ENCODE peak calls at places on chromosome 2, in ten cellular contexts. C, T, S, Q, Z, W, J, M, K and V are unnamed samples.

GRCh38 chr2:219689676-219690628 is 62.5 kb downstream of the SLC4A3 start:
- DNase-seq in C (no peak), T (no peak), S (peak), Q (peak), Z (peak), W (peak), J (no peak), M (peak), K (no peak), V (no peak)

GRCh38 chr2:176643711-176644110 is 374.5 kb downstream of the MTX2 start:
- DNase-seq in C (no peak), T (no peak), S (peak), Q (no peak), Z (peak), W (peak), J (no peak), M (no peak), K (no peak), V (no peak)

GRCh38 chr2:218981390-218982311 is 3.3 kb downstream of the FEV start:
- DNase-seq in C (no peak), T (no peak), S (peak), Q (no peak), Z (no peak), W (peak), J (peak), M (peak), K (no peak), V (peak)

GRCh38 chr2:213246665-213247281 is 37.5 kb upstream of the SPAG16 start:
- DNase-seq in C (no peak), T (no peak), S (no peak), Q (no peak), Z (peak), W (peak), J (no peak), M (peak), K (no peak), V (no peak)

GRCh38 chr2:238895361-238895882 is 47.5 kb downstream of the TWIST2 start:
- DNase-seq in C (no peak), T (no peak), S (no peak), Q (no peak), Z (no peak), W (no peak), J (no peak), M (no peak), K (no peak), V (no peak)

GRCh38 chr2:224816816-224817215 is 100.7 kb upstream of the CCDC195 start:
- DNase-seq in C (no peak), T (no peak), S (no peak), Q (no peak), Z (no peak), W (no peak), J (no peak), M (no peak), K (no peak), V (no peak)

GRCh38 chr2:43144265-43144664 is 82.1 kb downstream of the ZFP36L2 start:
- DNase-seq in C (no peak), T (no peak), S (no peak), Q (no peak), Z (no peak), W (peak), J (no peak), M (no peak), K (no peak), V (no peak)

GRCh38 chr2:130380096-130380934 is 24.5 kb downstream of the PTPN18 start:
- DNase-seq in C (no peak), T (no peak), S (no peak), Q (no peak), Z (no peak), W (peak), J (no peak), M (no peak), K (no peak), V (no peak)

GRCh38 chr2:44819061-44819460 is 122.4 kb upstream of the SIX3 start:
- DNase-seq in C (no peak), T (no peak), S (no peak), Q (no peak), Z (no peak), W (no peak), J (no peak), M (no peak), K (no peak), V (no peak)

GRCh38 chr2:202353430-202353829 is 22.7 kb upstream of the BMPR2 start:
- DNase-seq in C (no peak), T (no peak), S (no peak), Q (no peak), Z (no peak), W (no peak), J (no peak), M (no peak), K (no peak), V (no peak)

GRCh38 chr2:206435738-206436137 is 7.6 kb upstream of the ADAM23 start:
- DNase-seq in C (no peak), T (no peak), S (no peak), Q (no peak), Z (no peak), W (no peak), J (no peak), M (no peak), K (no peak), V (no peak)

GRCh38 chr2:53129851-53130250 is 637.8 kb upstream of the CHAC2 start:
- DNase-seq in C (peak), T (no peak), S (no peak), Q (no peak), Z (no peak), W (peak), J (no peak), M (no peak), K (no peak), V (no peak)

GRCh38 chr2:174350018-174350417 is 15.3 kb downstream of the SP9 start:
- DNase-seq in C (no peak), T (no peak), S (no peak), Q (no peak), Z (no peak), W (peak), J (no peak), M (no peak), K (no peak), V (no peak)

GRCh38 chr2:112541315-112542122 is 746 bp upstream of the POLR1B start:
- DNase-seq in C (no peak), T (peak), S (peak), Q (peak), Z (no peak), W (peak), J (peak), M (peak), K (peak), V (no peak)

GRCh38 chr2:110925479-110925878 is 193.1 kb downstream of the ACOXL start:
- DNase-seq in C (no peak), T (no peak), S (no peak), Q (no peak), Z (no peak), W (no peak), J (no peak), M (no peak), K (no peak), V (no peak)

GRCh38 chr2:131535526-131535925 is 7.8 kb downstream of the CCDC74A start:
- DNase-seq in C (no peak), T (no peak), S (no peak), Q (no peak), Z (no peak), W (no peak), J (no peak), M (no peak), K (no peak), V (no peak)

GRCh38 chr2:183950673-183951072 is 647.7 kb upstream of the ZNF804A start:
- DNase-seq in C (no peak), T (no peak), S (no peak), Q (no peak), Z (no peak), W (no peak), J (no peak), M (no peak), K (no peak), V (no peak)

GRCh38 chr2:226487573-226487972 is 312.0 kb downstream of the IRS1 start:
- DNase-seq in C (no peak), T (no peak), S (no peak), Q (no peak), Z (no peak), W (no peak), J (no peak), M (no peak), K (no peak), V (no peak)

GRCh38 chr2:25851740-25852503 is 26.4 kb downstream of the ASXL2 start:
- DNase-seq in C (peak), T (no peak), S (no peak), Q (peak), Z (peak), W (peak), J (no peak), M (no peak), K (peak), V (no peak)

GRCh38 chr2:203328735-203329549 is 748 bp downstream of the ABI2 start:
- DNase-seq in C (no peak), T (peak), S (peak), Q (peak), Z (peak), W (peak), J (peak), M (peak), K (peak), V (peak)

GRCh38 chr2:44933434-44933951 is 8.0 kb upstream of the SIX3 start:
- DNase-seq in C (no peak), T (no peak), S (no peak), Q (no peak), Z (no peak), W (no peak), J (no peak), M (no peak), K (no peak), V (no peak)

GRCh38 chr2:130251865-130252620 is 53.8 kb upstream of the TUBA3E start:
- DNase-seq in C (no peak), T (no peak), S (peak), Q (no peak), Z (no peak), W (no peak), J (no peak), M (no peak), K (no peak), V (no peak)

GRCh38 chr2:16189019-16189850 is 248.9 kb downstream of the MYCN start:
- DNase-seq in C (no peak), T (no peak), S (no peak), Q (no peak), Z (no peak), W (no peak), J (no peak), M (no peak), K (no peak), V (no peak)

GRCh38 chr2:3581367-3582262 is 6.6 kb downstream of the RPS7 start:
- DNase-seq in C (no peak), T (no peak), S (no peak), Q (no peak), Z (no peak), W (no peak), J (no peak), M (no peak), K (no peak), V (no peak)

DNA sequence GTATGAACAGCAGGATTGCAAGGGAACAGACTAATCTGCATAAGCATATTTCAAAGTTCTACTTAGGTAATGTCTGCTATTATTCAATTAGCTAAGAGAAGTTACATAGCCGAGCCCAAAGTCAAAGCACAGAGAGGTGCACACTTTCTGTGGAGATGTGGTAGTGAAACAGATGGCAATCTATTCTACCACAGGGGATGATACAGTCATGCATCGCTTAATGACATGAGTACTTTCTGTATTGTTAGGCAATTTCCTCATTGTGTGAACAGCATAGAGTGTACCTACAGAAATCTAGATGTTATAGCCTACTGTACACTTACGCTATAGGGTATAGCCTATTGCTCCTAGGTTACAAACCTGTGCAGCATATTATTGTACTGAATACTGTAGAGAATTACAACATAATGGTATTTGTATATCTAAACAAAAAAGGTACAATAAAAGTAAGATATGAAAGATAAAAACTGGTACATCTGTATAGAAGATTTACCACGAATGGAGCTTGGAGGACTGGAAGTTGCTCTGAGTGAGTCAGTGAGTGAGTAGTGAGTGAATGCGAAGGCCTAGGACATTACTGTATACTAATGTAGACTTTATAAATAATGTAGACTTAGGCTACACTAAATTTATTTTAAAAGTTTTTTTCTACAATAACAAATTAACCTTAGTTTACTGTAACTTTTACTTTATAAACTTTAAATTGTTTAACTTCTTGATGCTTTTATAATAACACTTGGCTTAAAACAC is 197.6 kb downstream of the MBD5 start:
- DNase-seq in C (no peak), T (no peak), S (no peak), Q (no peak), Z (no peak), W (peak), J (no peak), M (no peak), K (no peak), V (no peak)
- TF ChIP-seq CTCF in C (no peak), T (no peak), S (no peak), Q (no peak), Z (no peak), W (no peak), J (no peak), M (no peak), K (no peak), V (no peak)

GRCh38 chr2:233928594-233929351 is 11.6 kb downstream of the TRPM8 start:
- DNase-seq in C (no peak), T (no peak), S (peak), Q (no peak), Z (no peak), W (peak), J (no peak), M (peak), K (no peak), V (no peak)
- TF ChIP-seq CTCF in C (peak), T (peak), S (peak), Q (no peak), Z (peak), W (peak), J (peak), M (no peak), K (peak), V (no peak)

DNA sequence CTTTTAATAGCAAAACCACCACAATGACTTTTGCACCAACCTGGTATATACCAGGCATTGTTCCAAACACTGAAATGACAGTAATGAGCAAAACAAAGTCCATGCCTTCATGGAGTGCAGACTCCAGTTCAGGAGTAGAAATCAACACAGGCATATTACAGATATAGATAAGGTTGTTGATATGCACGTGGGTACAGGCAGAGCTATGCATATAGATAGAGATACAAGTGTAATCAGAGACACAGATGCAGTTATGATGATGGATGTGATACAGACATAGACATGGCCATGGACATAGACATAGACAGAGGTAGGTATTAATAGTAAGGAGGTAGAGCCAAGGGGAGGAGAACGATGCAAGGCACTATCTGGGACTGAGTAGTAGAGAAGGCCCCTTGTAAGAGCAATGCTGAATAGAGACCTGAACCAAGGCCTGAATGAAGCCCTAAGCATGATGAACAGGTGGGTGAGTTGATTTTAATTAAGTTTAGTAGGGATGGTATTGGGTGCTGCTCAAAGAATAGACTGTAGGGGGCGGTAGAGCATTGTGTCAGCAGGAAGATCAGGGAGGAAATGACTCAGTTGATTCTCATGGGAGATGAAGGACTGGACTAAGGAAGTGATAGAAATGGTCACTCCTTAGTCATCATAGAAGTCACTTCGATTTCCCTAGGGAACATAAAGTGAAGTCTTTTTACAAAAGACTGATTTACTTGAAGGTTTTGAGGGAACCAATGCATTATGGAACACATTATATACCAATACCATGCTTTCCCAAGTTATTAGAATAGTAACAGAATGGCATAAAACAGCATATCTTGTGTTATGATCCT is 39.4 kb downstream of the CMPK2 start:
- DNase-seq in C (no peak), T (no peak), S (no peak), Q (peak), Z (peak), W (peak), J (no peak), M (peak), K (no peak), V (no peak)
- TF ChIP-seq CTCF in C (peak), T (peak), S (peak), Q (peak), Z (peak), W (peak), J (peak), M (peak), K (peak), V (no peak)

GRCh38 chr2:200445284-200445683 is 64.6 kb downstream of the KCTD18 start:
- DNase-seq in C (no peak), T (no peak), S (no peak), Q (no peak), Z (no peak), W (no peak), J (no peak), M (no peak), K (no peak), V (no peak)
- TF ChIP-seq CTCF in C (no peak), T (no peak), S (no peak), Q (no peak), Z (no peak), W (no peak), J (no peak), M (no peak), K (no peak), V (no peak)

DNA sequence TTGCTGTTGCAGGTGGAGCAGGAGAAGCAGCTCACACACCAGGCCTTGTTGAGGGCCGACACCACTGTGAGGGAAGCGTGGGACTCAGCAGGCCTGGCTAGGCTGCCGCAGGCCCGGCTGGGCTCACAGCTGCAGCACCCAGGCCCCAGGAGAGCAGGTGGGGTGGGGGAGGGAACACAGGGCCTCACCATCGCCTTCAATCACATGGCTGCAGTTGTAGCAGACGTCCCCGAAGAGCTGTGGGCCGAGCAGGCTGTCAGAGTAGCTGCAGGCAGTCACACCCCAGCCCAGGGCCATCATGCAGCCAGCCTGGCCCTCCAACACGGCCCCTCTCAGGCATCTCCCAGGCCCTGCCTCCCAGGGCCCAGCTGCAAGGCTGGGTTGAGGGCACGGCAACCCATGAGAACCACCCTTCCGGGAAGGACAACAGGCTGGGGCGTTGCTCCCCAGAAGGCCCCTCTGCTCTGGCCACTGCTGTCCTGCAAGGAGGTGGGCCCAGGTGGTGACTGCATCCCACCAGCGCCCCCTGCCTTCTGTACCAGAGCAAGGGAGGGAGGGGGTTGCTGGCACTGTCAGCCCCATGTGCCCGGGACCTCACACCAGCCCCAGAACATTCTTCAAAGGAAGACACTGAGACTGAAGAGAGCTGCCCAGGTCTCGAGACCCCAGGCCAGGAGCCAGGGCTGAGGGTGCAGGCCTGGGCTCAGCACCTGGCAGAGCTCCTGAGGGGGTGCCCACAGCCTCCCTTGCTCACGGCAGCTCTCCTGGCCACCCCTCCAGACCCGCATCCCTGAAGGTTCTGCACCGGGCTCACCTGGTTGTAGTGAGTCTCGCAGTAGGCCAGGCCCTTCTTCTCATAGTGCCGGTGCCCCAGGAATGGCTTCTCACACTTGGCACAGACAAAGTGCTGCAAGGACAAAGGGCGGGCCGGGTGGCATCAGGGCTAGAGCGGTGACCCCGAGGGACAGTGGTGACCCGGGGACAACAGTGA is 5.6 kb upstream of the GPR17 start:
- DNase-seq in C (no peak), T (no peak), S (peak), Q (no peak), Z (no peak), W (peak), J (no peak), M (no peak), K (peak), V (peak)
- TF ChIP-seq CTCF in C (no peak), T (peak), S (peak), Q (peak), Z (no peak), W (no peak), J (no peak), M (no peak), K (peak), V (no peak)

GRCh38 chr2:70005752-70006446 is 44.5 kb upstream of the ASPRV1 start:
- DNase-seq in C (no peak), T (no peak), S (peak), Q (no peak), Z (no peak), W (no peak), J (no peak), M (no peak), K (no peak), V (no peak)
- TF ChIP-seq CTCF in C (no peak), T (no peak), S (peak), Q (no peak), Z (no peak), W (peak), J (no peak), M (no peak), K (peak), V (no peak)

GRCh38 chr2:56132138-56132537 is 51.7 kb upstream of the CCDC85A start:
- DNase-seq in C (no peak), T (no peak), S (no peak), Q (no peak), Z (no peak), W (peak), J (no peak), M (no peak), K (peak), V (no peak)

GRCh38 chr2:56127773-56128170 is 56.0 kb upstream of the CCDC85A start:
- DNase-seq in C (no peak), T (no peak), S (no peak), Q (no peak), Z (no peak), W (no peak), J (no peak), M (no peak), K (no peak), V (no peak)

GRCh38 chr2:56128235-56128634 is 55.6 kb upstream of the CCDC85A start:
- DNase-seq in C (no peak), T (no peak), S (no peak), Q (no peak), Z (no peak), W (no peak), J (no peak), M (no peak), K (no peak), V (no peak)

GRCh38 chr2:56133441-56133840 is 50.3 kb upstream of the CCDC85A start:
- DNase-seq in C (no peak), T (no peak), S (no peak), Q (no peak), Z (no peak), W (no peak), J (no peak), M (no peak), K (no peak), V (no peak)

DNA sequence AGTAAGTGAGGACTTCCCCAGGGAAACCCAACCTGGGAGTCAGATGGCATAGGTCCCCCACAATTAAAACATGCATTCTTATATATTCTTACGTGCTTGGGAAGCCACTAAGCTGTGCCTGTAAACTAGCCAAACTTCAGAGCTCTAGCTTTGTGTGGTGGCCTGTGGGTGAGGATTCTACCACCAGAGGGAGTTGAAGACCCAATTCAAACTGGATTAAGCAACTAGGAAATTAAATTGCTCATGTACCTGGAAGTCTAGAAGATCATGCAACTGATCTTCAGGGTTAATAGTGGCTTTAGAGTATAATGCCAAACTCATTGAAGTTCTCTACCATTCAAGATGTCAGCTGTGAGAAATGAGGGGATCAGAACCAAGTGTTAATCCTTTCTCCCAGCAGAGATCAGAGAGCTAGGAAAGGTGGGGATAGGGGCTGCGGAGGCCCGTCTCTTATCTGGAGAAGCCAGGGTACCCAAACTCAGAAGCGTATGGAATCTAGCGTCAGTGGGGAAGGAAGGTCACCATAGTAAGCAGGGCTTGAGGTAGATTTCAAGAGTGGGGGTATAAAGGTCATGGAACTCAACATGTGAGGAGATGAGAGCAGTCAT is 53.2 kb upstream of the CCDC85A start:
- DNase-seq in C (peak), T (no peak), S (peak), Q (no peak), Z (peak), W (peak), J (no peak), M (no peak), K (no peak), V (no peak)
- TF ChIP-seq CTCF in C (peak), T (peak), S (peak), Q (no peak), Z (peak), W (peak), J (peak), M (peak), K (peak), V (no peak)